ENCODE peak calls at places on chromosomes 11 and 22, in four cellular contexts. C is C1 segment of cervical spinal cord; A is kidney glomerular epithelial cell; M is CD8-positive, alpha-beta memory T cell. D is an unnamed sample.

GRCh38 chr11:110763249-110764011 is 51.2 kb upstream of the ARHGAP20 start:
- DNase-seq in A (peak; percentile 41), M (no peak), C (no peak), D (no peak)

GRCh38 chr11:62599909-62600308 is 1.8 kb downstream of the MTA2 start:
- DNase-seq in M (no peak), C (no peak), A (no peak), D (peak; percentile 33)

GRCh38 chr22:30159561-30160353 is 79.5 kb downstream of the HORMAD2 start:
- DNase-seq in C (no peak), A (peak; percentile 81), M (no peak), D (no peak)

GRCh38 chr11:93648168-93648567 is 13.3 kb upstream of the CEP295 start:
- DNase-seq in M (no peak), C (no peak), A (no peak), D (no peak)

GRCh38 chr22:33842421-33843094 is 77.7 kb downstream of the LARGE1 start:
- DNase-seq in M (no peak), C (no peak), A (no peak), D (no peak)

GRCh38 chr11:123421589-123421988 is 8.5 kb upstream of the GRAMD1B start:
- DNase-seq in M (no peak), A (no peak), C (no peak), D (no peak)

GRCh38 chr11:57199330-57199729 is 17.6 kb downstream of the LRRC55 start:
- DNase-seq in A (no peak), M (no peak), C (no peak), D (no peak)

GRCh38 chr11:8013833-8014232 is 26.7 kb downstream of the EIF3F start:
- DNase-seq in M (no peak), C (no peak), A (no peak), D (no peak)

GRCh38 chr22:39491696-39492095 is 10.4 kb upstream of the MIEF1 start:
- DNase-seq in A (no peak), M (no peak), C (no peak), D (no peak)

GRCh38 chr11:27401760-27402316 is 38.8 kb upstream of the CCDC34 start:
- DNase-seq in A (no peak), C (no peak), M (no peak), D (no peak)

D was measured in stimulated activated CD4-positive, alpha-beta T cell treated with anti-CD3 and anti-CD28 coated beads, Interleukin-15, amount 100 ng/mL, for 24 hours.